ENCODE peak calls at places on chromosomes 16 and 17, in four cellular contexts. N is H9; C is CD4-positive, alpha-beta T cell; Z is activated CD8-positive, alpha-beta T cell treated with anti-CD3 and anti-CD28 coated beads for 36 hours. X is an unnamed sample.

GRCh38 chr16:52613508-52613907 is 66.6 kb upstream of the TOX3 start:
- DNase-seq in N (no peak), C (no peak), Z (no peak), X (no peak)

GRCh38 chr17:66777689-66778225 is 57.2 kb upstream of the CACNG5 start:
- DNase-seq in N (peak; percentile 95), C (no peak), Z (no peak), X (no peak)

GRCh38 chr17:45967378-45967777 is 31.7 kb upstream of the STH start:
- DNase-seq in N (no peak), C (no peak), Z (no peak), X (no peak)

GRCh38 chr17:3566551-3566950 is 8.9 kb upstream of the TRPV3 start:
- DNase-seq in N (no peak), C (no peak), Z (no peak), X (no peak)

GRCh38 chr16:18047761-18048160 is 288.8 kb downstream of the NPIPA8 start:
- DNase-seq in N (no peak), C (no peak), Z (no peak), X (no peak)

GRCh38 chr17:58301504-58302150 is 20.9 kb upstream of the MPO start:
- DNase-seq in N (no peak), C (no peak), Z (no peak), X (no peak)

GRCh38 chr17:68035131-68035522 is 408 bp upstream of the KPNA2 start:
- DNase-seq in N (peak; percentile 98), C (peak; percentile 85), Z (peak; percentile 95), X (no peak)

GRCh38 chr17:16922386-16923096 is 49.4 kb downstream of the TNFRSF13B start:
- DNase-seq in N (no peak), C (no peak), Z (peak; percentile 20), X (no peak)

GRCh38 chr17:29665480-29665807 is 42.7 kb upstream of the CORO6 start:
- DNase-seq in N (no peak), C (no peak), Z (no peak), X (no peak)

GRCh38 chr17:43040655-43041054 is 15.6 kb downstream of the RND2 start:
- DNase-seq in N (no peak), C (no peak), Z (no peak), X (no peak)

GRCh38 chr17:36469733-36470132 is 16.7 kb upstream of the ZNHIT3 start:
- DNase-seq in N (no peak), C (no peak), Z (no peak), X (no peak)

GRCh38 chr16:24668481-24669001 is 60.9 kb upstream of the TNRC6A start:
- DNase-seq in N (no peak), C (no peak), Z (peak; percentile 77), X (no peak)

GRCh38 chr16:54275956-54276355 is 10.6 kb downstream of the IRX3 start:
- DNase-seq in N (no peak), C (no peak), Z (no peak), X (no peak)

GRCh38 chr17:80722656-80723055 is 178.0 kb downstream of the RPTOR start:
- DNase-seq in N (no peak), C (no peak), Z (no peak), X (no peak)

GRCh38 chr17:80717661-80718060 is 173.0 kb downstream of the RPTOR start:
- DNase-seq in N (no peak), C (no peak), Z (no peak), X (no peak)

GRCh38 chr17:80719449-80719848 is 174.8 kb downstream of the RPTOR start:
- DNase-seq in N (no peak), C (no peak), Z (no peak), X (no peak)

GRCh38 chr17:80718428-80718827 is 173.8 kb downstream of the RPTOR start:
- DNase-seq in N (no peak), C (no peak), Z (no peak), X (no peak)

DNA sequence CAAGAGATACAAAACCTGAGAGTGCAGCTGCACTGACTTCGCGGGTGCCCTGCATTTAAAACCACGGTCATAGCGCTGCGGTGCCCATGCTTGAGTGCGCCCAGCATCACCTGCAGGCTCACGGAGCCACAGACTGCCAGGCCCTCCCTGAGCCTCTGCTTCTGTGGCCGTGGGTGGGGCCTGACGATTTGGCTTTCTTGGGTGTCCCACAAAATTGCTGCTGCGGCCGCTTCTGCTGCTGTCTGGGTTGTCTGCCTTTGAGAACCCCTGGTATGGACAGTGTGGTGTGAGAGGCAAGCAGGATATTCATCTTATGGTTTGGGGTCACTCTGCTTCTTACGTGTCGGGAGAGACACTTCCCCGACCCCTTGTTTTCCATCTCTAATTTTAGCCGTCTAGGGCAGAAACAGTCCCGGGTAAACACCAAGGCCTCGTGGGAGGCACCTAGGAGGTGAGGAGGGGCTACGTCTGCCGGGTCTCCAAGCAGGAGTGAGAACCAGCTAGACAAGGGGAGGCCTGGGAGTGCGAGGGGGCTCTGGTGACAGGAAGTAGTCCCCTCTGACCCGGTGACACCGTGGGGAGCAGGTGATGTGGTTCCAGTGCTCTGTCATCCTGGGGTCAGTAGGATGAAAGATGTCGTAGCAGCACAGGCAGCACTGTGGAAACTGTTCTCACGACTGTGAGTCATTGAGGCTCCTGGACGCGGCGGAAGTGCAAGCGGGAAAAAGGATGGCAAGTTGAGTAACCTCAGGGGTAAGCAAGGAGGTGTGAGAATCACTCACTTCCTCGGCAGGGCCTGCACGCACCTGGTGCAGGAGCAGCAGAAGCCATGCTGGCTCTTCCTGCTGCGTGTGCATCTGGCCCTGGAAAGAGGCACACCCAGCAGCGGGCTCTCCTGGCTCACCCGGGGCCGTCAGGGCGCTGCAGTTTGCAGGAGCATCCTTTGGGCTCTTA is 176.3 kb downstream of the RPTOR start:
- DNase-seq in N (no peak), C (peak; percentile 47), Z (peak; percentile 87), X (peak; percentile 51)
- TF ChIP-seq CTCF in N (no peak), C (no peak), Z (no peak), X (no peak)

DNA sequence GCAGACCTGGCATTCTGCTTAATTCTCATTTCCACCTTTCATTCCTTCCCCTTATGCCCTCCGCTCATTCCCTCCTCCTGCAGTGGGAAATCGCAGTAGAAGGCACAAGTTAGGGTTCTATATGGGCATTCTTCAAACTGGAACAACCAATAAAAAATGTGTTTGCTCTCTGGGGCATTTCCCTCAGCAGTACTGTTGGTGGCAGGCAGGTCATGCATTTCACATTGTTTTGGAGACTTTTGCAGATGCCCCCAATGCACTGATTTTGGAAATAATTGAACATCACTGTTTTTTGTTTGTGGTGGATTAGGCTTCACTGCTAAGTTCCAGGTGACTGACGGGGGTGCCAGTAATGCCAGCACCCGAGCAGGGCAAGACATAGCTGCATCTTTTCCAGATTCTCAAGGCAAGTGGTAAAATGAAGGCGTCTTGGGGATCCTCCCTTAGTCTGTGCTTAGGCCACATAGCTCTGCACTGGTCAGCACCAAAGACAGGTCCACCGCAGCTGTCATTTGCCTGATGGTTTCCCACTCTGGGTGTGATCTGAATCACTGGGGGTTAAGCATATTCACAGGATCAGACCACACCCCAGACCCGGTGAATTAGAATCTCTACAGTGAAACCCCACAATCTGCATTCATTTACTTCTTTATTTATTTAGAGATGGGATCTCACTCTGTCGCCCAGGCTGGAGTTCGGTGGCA is 304.5 kb downstream of the CPPED1 start:
- DNase-seq in N (no peak), C (no peak), Z (no peak), X (no peak)
- TF ChIP-seq CTCF in N (no peak), C (no peak), Z (no peak), X (no peak)

GRCh38 chr17:81410852-81411251 is 15.6 kb downstream of the BAHCC1 start:
- DNase-seq in N (no peak), C (no peak), Z (no peak), X (no peak)

GRCh38 chr17:81411305-81411704 is 16.0 kb downstream of the BAHCC1 start:
- DNase-seq in N (no peak), C (no peak), Z (no peak), X (no peak)

GRCh38 chr17:81408049-81408448 is 12.8 kb downstream of the BAHCC1 start:
- DNase-seq in N (no peak), C (no peak), Z (no peak), X (no peak)

GRCh38 chr17:81406117-81406953 is 11.1 kb downstream of the BAHCC1 start:
- DNase-seq in N (no peak), C (no peak), Z (no peak), X (no peak)

GRCh38 chr17:81409190-81409935 is 14.1 kb downstream of the BAHCC1 start:
- DNase-seq in N (peak; percentile 78), C (no peak), Z (no peak), X (no peak)
- TF ChIP-seq CTCF in N (peak; percentile 64), C (no peak), Z (no peak), X (no peak)

GRCh38 chr17:62692721-62693431 is 65.4 kb downstream of the MRC2 start:
- DNase-seq in N (peak; percentile 86), C (no peak), Z (peak; percentile 20), X (no peak)
- TF ChIP-seq CTCF in N (peak; percentile 68), C (no peak), Z (no peak), X (no peak)

DNA sequence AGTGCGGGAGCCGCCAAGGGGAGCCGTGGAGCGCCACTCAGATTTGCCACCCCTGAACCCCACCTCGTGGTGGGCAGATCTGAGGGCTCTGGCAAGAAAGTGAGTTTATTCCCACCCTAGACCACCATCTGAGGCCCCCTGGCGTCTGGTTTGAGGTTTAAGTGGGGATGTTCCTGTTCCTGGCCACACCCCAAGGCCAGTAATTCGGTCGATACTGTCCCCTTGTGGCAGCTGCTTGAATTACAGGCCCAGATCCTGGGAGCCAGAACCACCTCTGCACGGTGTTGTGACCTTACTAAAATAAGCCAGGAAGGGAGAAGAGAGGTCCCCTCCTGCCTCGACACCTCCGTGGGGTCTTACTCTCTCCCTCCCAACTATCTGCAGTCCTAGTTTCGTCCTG is 3.3 kb upstream of the LAT start:
- DNase-seq in N (peak; percentile 63), C (no peak), Z (peak; percentile 73), X (no peak)
- TF ChIP-seq CTCF in N (peak; percentile 87), C (peak; percentile 42), Z (peak; percentile 75), X (no peak)

DNA sequence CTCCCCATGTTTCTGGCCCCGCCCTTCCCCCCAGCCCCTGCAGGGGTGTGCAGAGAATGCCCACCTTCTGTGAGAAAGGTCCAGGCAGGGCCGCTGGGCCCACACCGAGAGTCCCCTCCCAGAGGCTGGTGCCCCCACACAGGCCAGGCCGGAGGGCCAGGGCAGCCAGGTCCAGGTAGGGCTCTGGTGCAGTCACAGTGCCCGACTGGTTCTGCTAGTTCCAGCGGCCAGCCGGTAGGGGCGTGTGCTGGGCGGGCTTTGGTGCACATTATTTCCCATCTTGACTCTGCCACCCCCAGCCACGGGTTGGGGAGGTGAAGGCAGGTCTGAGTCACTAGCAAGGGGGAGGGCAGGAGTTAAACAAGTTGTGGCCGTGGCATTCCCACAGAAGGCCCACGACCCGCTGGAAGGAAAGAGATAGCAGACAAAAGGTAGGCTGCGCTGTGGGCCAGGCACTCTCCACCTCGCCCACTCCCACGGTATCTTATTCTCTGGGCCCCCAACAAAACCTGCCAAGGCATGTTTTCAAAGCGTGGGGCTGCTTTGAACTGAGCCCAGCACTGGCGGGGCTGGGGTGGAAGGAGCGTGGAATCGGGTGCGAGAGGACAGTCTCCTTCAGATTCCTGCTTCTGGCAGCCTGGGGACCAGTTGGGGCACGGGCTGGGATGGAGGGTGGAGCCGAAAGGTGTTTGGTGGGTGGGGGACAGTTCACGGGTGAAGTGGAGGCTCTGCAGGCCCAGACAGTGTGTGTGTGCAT is 1.9 kb downstream of the EPN3 start:
- DNase-seq in N (peak; percentile 76), C (no peak), Z (peak; percentile 54), X (no peak)
- TF ChIP-seq CTCF in N (peak; percentile 68), C (peak; percentile 16), Z (peak; percentile 18), X (no peak)

X was measured in natural killer cell.